ENCODE peak calls at places on chromosomes 5 and 9, in six cellular contexts. G is A549, K is breast epithelium, N is body of pancreas, P is HFF-Myc, U is PC-3. Z is an unnamed sample.

GRCh38 chr5:150931368-150931965 is 26.7 kb upstream of the ZNF300 start:
- DNase-seq in G (no peak), K (no peak), N (no peak), P (no peak), U (no peak), Z (no peak)

GRCh38 chr5:39447968-39448367 is 23.2 kb upstream of the DAB2 start:
- DNase-seq in G (no peak), K (no peak), N (no peak), P (no peak), U (peak; percentile 96), Z (no peak)

GRCh38 chr5:77224672-77225355 is 14.3 kb downstream of the PDE8B start:
- DNase-seq in G (no peak), K (no peak), N (no peak), P (no peak), U (peak; percentile 57), Z (peak; percentile 26)

GRCh38 chr9:37405764-37406380 is 16.6 kb upstream of the GRHPR start:
- DNase-seq in G (no peak), K (no peak), N (no peak), P (no peak), U (no peak), Z (no peak)

GRCh38 chr9:3794005-3794404 is 268.2 kb upstream of the RFX3 start:
- DNase-seq in G (no peak), K (no peak), N (no peak), P (no peak), U (peak; percentile 2), Z (peak; percentile 1)

GRCh38 chr9:88258587-88258986 is 120.3 kb upstream of the SPATA31C2 start:
- DNase-seq in G (no peak), K (peak; percentile 50), N (peak; percentile 73), P (no peak), U (peak; percentile 45), Z (peak; percentile 51)

GRCh38 chr9:122200960-122201635 is 27.7 kb downstream of the LHX6 start:
- DNase-seq in G (no peak), K (no peak), N (no peak), P (no peak), U (no peak), Z (no peak)

GRCh38 chr9:135492886-135493669 is 7.4 kb upstream of the MRPS2 start:
- DNase-seq in G (no peak), K (no peak), N (no peak), P (no peak), U (no peak), Z (no peak)

GRCh38 chr5:51382759-51383493 is at the start of gene ISL1:
- DNase-seq in G (peak; percentile 21), K (no peak), N (peak; percentile 64), P (peak; percentile 84), U (peak; percentile 87), Z (peak; percentile 35)

GRCh38 chr5:122863240-122863639 is 17.8 kb downstream of the SNX24 start:
- DNase-seq in G (no peak), K (no peak), N (no peak), P (no peak), U (no peak), Z (no peak)

GRCh38 chr5:153445875-153446567 is 44.4 kb upstream of the GRIA1 start:
- DNase-seq in G (no peak), K (peak; percentile 29), N (peak; percentile 27), P (no peak), U (peak; percentile 24), Z (no peak)

GRCh38 chr5:177300236-177300880 is 3.2 kb downstream of the RAB24 start:
- DNase-seq in G (no peak), K (no peak), N (no peak), P (peak; percentile 44), U (peak; percentile 56), Z (no peak)

GRCh38 chr5:32170303-32171170 is 3.6 kb downstream of the GOLPH3 start:
- DNase-seq in G (no peak), K (no peak), N (no peak), P (peak; percentile 97), U (peak; percentile 43), Z (no peak)

GRCh38 chr5:81187885-81188284 is 45.2 kb upstream of the CKMT2 start:
- DNase-seq in G (no peak), K (no peak), N (peak; percentile 33), P (no peak), U (no peak), Z (no peak)

GRCh38 chr9:134662143-134662876 is 20.7 kb downstream of the COL5A1 start:
- DNase-seq in G (no peak), K (no peak), N (peak; percentile 37), P (peak; percentile 93), U (peak; percentile 60), Z (no peak)

GRCh38 chr5:149271717-149272558 is at the start of gene AFAP1L1:
- DNase-seq in G (peak; percentile 60), K (no peak), N (peak; percentile 44), P (no peak), U (peak; percentile 80), Z (no peak)

GRCh38 chr5:136717917-136718316 is 352.6 kb upstream of the TRPC7 start:
- DNase-seq in G (no peak), K (no peak), N (no peak), P (no peak), U (no peak), Z (no peak)

GRCh38 chr9:18865542-18865941 is 167.5 kb downstream of the SAXO1 start:
- DNase-seq in G (no peak), K (no peak), N (no peak), P (no peak), U (no peak), Z (no peak)

GRCh38 chr9:133605856-133606721 is 3.1 kb downstream of the FAM163B start:
- DNase-seq in G (no peak), K (no peak), N (no peak), P (no peak), U (no peak), Z (no peak)

GRCh38 chr5:58972301-58972700 is 389.4 kb downstream of the RAB3C start:
- DNase-seq in G (no peak), K (no peak), N (no peak), P (no peak), U (no peak), Z (no peak)

GRCh38 chr9:13607746-13608445 is 328.4 kb upstream of the MPDZ start:
- DNase-seq in G (no peak), K (no peak), N (no peak), P (no peak), U (no peak), Z (no peak)
- H3K4me3 ChIP-seq in G (no peak overlapping the region), K (peak overlapping the region; percentile 21), N (no peak overlapping the region), P (no peak overlapping the region), U (no peak overlapping the region), Z (no peak overlapping the region)

GRCh38 chr5:179815491-179816249 is 5.0 kb upstream of the SQSTM1 start:
- DNase-seq in G (no peak), K (no peak), N (no peak), P (no peak), U (no peak), Z (no peak)

GRCh38 chr5:179816401-179817070 is 4.2 kb upstream of the SQSTM1 start:
- DNase-seq in G (no peak), K (no peak), N (peak; percentile 39), P (no peak), U (no peak), Z (no peak)

GRCh38 chr5:179819296-179820126 is 1.2 kb upstream of the SQSTM1 start:
- DNase-seq in G (no peak), K (peak; percentile 74), N (peak; percentile 83), P (no peak), U (peak; percentile 64), Z (no peak)

GRCh38 chr5:179818746-179819295 is 1.9 kb upstream of the SQSTM1 start:
- DNase-seq in G (peak; percentile 90), K (peak; percentile 96), N (peak; percentile 99), P (no peak), U (peak; percentile 88), Z (peak; percentile 67)

GRCh38 chr5:179817071-179817840 is 3.4 kb upstream of the SQSTM1 start:
- DNase-seq in G (no peak), K (no peak), N (peak; percentile 32), P (no peak), U (no peak), Z (no peak)
- TF ChIP-seq CTCF in G (no peak), K (no peak), N (no peak), P (no peak), U (no peak), Z (no peak)

GRCh38 chr5:74853256-74853655 is 12.9 kb downstream of the FAM169A start:
- DNase-seq in G (no peak), K (no peak), N (no peak), P (no peak), U (no peak), Z (no peak)

GRCh38 chr5:74848553-74849025 is 17.6 kb downstream of the FAM169A start:
- DNase-seq in G (no peak), K (no peak), N (no peak), P (no peak), U (no peak), Z (no peak)

GRCh38 chr5:74851026-74851425 is 15.2 kb downstream of the FAM169A start:
- DNase-seq in G (no peak), K (no peak), N (no peak), P (no peak), U (no peak), Z (no peak)

GRCh38 chr5:74850016-74850415 is 16.2 kb downstream of the FAM169A start:
- DNase-seq in G (no peak), K (no peak), N (no peak), P (no peak), U (no peak), Z (no peak)

GRCh38 chr5:74851684-74852353 is 14.4 kb downstream of the FAM169A start:
- DNase-seq in G (peak; percentile 15), K (no peak), N (no peak), P (peak; percentile 10), U (peak; percentile 26), Z (no peak)
- H3K4me3 ChIP-seq in G (peak overlapping the region; percentile 4), K (peak overlapping the region; percentile 30), N (no peak overlapping the region), P (no peak overlapping the region), U (no peak overlapping the region), Z (no peak overlapping the region)

DNA sequence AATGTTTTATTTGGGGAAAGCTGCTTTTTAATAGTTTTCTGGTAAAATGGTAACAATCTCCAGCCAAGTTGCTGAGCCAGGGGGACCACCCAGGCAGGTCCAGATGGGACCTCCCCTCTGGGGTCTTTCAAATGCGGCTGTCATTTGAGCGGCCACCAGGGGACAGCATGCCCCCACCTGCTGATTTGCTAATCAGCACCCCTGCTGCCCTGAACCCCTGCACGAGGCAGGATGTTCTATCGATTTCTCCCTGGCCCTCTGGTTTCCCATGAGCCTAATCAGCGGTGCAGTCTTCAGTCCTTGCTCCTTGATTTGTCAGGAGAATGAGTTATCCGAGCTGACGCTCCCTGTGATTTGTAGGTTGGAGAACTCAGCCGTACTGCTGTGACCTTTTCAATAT is 247.0 kb downstream of the FSTL4 start:
- DNase-seq in G (no peak), K (no peak), N (no peak), P (no peak), U (no peak), Z (no peak)
- TF ChIP-seq CTCF in G (peak; percentile 23), K (no peak), N (no peak), P (peak; percentile 38), U (peak; percentile 46), Z (peak; percentile 29)

Z was measured in LNCaP clone FGC.